ENCODE peak calls at places on chromosomes 7 and 10, in nine cellular contexts. One of them, this sample, is unnamed.

GRCh38 chr7:93055543-93056107 is 62.2 kb downstream of the SAMD9 start:
- DNase-seq in endothelial cell of umbilical vein: peak
- DNase-seq in fibroblast of lung: peak
- DNase-seq in mammary epithelial cell: peak
- DNase-seq in heart right ventricle: no peak
- DNase-seq in GM23338: peak
- DNase-seq in coronary artery: no peak
- DNase-seq in A549: peak
- DNase-seq in spleen: no peak
- DNase-seq in this sample: peak

GRCh38 chr7:153190452-153190851 is 430.9 kb downstream of the ACTR3B start:
- DNase-seq in endothelial cell of umbilical vein: no peak
- DNase-seq in fibroblast of lung: no peak
- DNase-seq in mammary epithelial cell: no peak
- DNase-seq in heart right ventricle: no peak
- DNase-seq in GM23338: peak
- DNase-seq in coronary artery: no peak
- DNase-seq in A549: peak
- DNase-seq in spleen: no peak
- DNase-seq in this sample: no peak

GRCh38 chr10:47121336-47121735 is 178.7 kb upstream of the GDF10 start:
- DNase-seq in endothelial cell of umbilical vein: no peak
- DNase-seq in fibroblast of lung: no peak
- DNase-seq in mammary epithelial cell: no peak
- DNase-seq in heart right ventricle: no peak
- DNase-seq in GM23338: no peak
- DNase-seq in coronary artery: no peak
- DNase-seq in A549: no peak
- DNase-seq in spleen: no peak
- DNase-seq in this sample: peak

GRCh38 chr7:1874522-1875389 is 204.7 kb downstream of the ELFN1 start:
- DNase-seq in endothelial cell of umbilical vein: no peak
- DNase-seq in fibroblast of lung: no peak
- DNase-seq in mammary epithelial cell: no peak
- DNase-seq in heart right ventricle: no peak
- DNase-seq in GM23338: no peak
- DNase-seq in coronary artery: no peak
- DNase-seq in A549: no peak
- DNase-seq in spleen: no peak
- DNase-seq in this sample: no peak

GRCh38 chr10:114714281-114714741 is 56.2 kb upstream of the ABLIM1 start:
- DNase-seq in endothelial cell of umbilical vein: peak
- DNase-seq in fibroblast of lung: peak
- DNase-seq in mammary epithelial cell: peak
- DNase-seq in heart right ventricle: peak
- DNase-seq in GM23338: no peak
- DNase-seq in coronary artery: no peak
- DNase-seq in A549: peak
- DNase-seq in spleen: no peak
- DNase-seq in this sample: peak

GRCh38 chr10:101816913-101817541 is 1.2 kb downstream of the OGA start:
- DNase-seq in endothelial cell of umbilical vein: no peak
- DNase-seq in fibroblast of lung: no peak
- DNase-seq in mammary epithelial cell: no peak
- DNase-seq in heart right ventricle: no peak
- DNase-seq in GM23338: no peak
- DNase-seq in coronary artery: no peak
- DNase-seq in A549: no peak
- DNase-seq in spleen: no peak
- DNase-seq in this sample: no peak

GRCh38 chr10:103114876-103115275 is 78.2 kb downstream of the NT5C2 start:
- DNase-seq in endothelial cell of umbilical vein: no peak
- DNase-seq in fibroblast of lung: peak
- DNase-seq in mammary epithelial cell: peak
- DNase-seq in heart right ventricle: no peak
- DNase-seq in GM23338: no peak
- DNase-seq in coronary artery: no peak
- DNase-seq in A549: no peak
- DNase-seq in spleen: no peak
- DNase-seq in this sample: peak

GRCh38 chr10:33240931-33241330 is 93.5 kb downstream of the NRP1 start:
- DNase-seq in endothelial cell of umbilical vein: no peak
- DNase-seq in fibroblast of lung: peak
- DNase-seq in mammary epithelial cell: no peak
- DNase-seq in heart right ventricle: no peak
- DNase-seq in GM23338: no peak
- DNase-seq in coronary artery: no peak
- DNase-seq in A549: no peak
- DNase-seq in spleen: no peak
- DNase-seq in this sample: no peak

GRCh38 chr10:79202188-79203013 is 133.6 kb downstream of the ZMIZ1 start:
- DNase-seq in endothelial cell of umbilical vein: peak
- DNase-seq in fibroblast of lung: no peak
- DNase-seq in mammary epithelial cell: no peak
- DNase-seq in heart right ventricle: no peak
- DNase-seq in GM23338: peak
- DNase-seq in coronary artery: no peak
- DNase-seq in A549: peak
- DNase-seq in spleen: peak
- DNase-seq in this sample: no peak

GRCh38 chr7:127135871-127136485 is 116.8 kb downstream of the GRM8 start:
- DNase-seq in endothelial cell of umbilical vein: no peak
- DNase-seq in fibroblast of lung: no peak
- DNase-seq in mammary epithelial cell: no peak
- DNase-seq in heart right ventricle: no peak
- DNase-seq in GM23338: no peak
- DNase-seq in coronary artery: no peak
- DNase-seq in A549: no peak
- DNase-seq in spleen: no peak
- DNase-seq in this sample: no peak

GRCh38 chr10:30534465-30535144 is 94.9 kb downstream of the LYZL2 start:
- DNase-seq in endothelial cell of umbilical vein: peak
- DNase-seq in fibroblast of lung: peak
- DNase-seq in mammary epithelial cell: peak
- DNase-seq in heart right ventricle: peak
- DNase-seq in GM23338: peak
- DNase-seq in coronary artery: no peak
- DNase-seq in A549: peak
- DNase-seq in spleen: peak
- DNase-seq in this sample: no peak

GRCh38 chr10:106741131-106741530 is 423.4 kb downstream of the SORCS1 start:
- DNase-seq in endothelial cell of umbilical vein: no peak
- DNase-seq in fibroblast of lung: no peak
- DNase-seq in mammary epithelial cell: no peak
- DNase-seq in heart right ventricle: no peak
- DNase-seq in GM23338: no peak
- DNase-seq in coronary artery: no peak
- DNase-seq in A549: no peak
- DNase-seq in spleen: no peak
- DNase-seq in this sample: no peak

GRCh38 chr10:67385566-67385965 is 310.4 kb downstream of the CTNNA3 start:
- DNase-seq in endothelial cell of umbilical vein: no peak
- DNase-seq in fibroblast of lung: no peak
- DNase-seq in mammary epithelial cell: no peak
- DNase-seq in heart right ventricle: no peak
- DNase-seq in GM23338: peak
- DNase-seq in coronary artery: no peak
- DNase-seq in A549: no peak
- DNase-seq in spleen: no peak
- DNase-seq in this sample: no peak

GRCh38 chr10:80529604-80530003 is 8.1 kb upstream of the SH2D4B start:
- DNase-seq in endothelial cell of umbilical vein: no peak
- DNase-seq in fibroblast of lung: no peak
- DNase-seq in mammary epithelial cell: no peak
- DNase-seq in heart right ventricle: peak
- DNase-seq in GM23338: no peak
- DNase-seq in coronary artery: no peak
- DNase-seq in A549: no peak
- DNase-seq in spleen: no peak
- DNase-seq in this sample: no peak

GRCh38 chr10:124737708-124738107 is 6.5 kb downstream of the FAM53B start:
- DNase-seq in endothelial cell of umbilical vein: no peak
- DNase-seq in fibroblast of lung: no peak
- DNase-seq in mammary epithelial cell: no peak
- DNase-seq in heart right ventricle: no peak
- DNase-seq in GM23338: no peak
- DNase-seq in coronary artery: no peak
- DNase-seq in A549: no peak
- DNase-seq in spleen: no peak
- DNase-seq in this sample: no peak

GRCh38 chr7:36153571-36154097 is 580 bp downstream of the EEPD1 start:
- DNase-seq in endothelial cell of umbilical vein: no peak
- DNase-seq in fibroblast of lung: no peak
- DNase-seq in mammary epithelial cell: no peak
- DNase-seq in heart right ventricle: no peak
- DNase-seq in GM23338: peak
- DNase-seq in coronary artery: peak
- DNase-seq in A549: no peak
- DNase-seq in spleen: peak
- DNase-seq in this sample: no peak

GRCh38 chr7:76220185-76221057 is 18.7 kb downstream of the SRRM3 start:
- DNase-seq in endothelial cell of umbilical vein: no peak
- DNase-seq in fibroblast of lung: peak
- DNase-seq in mammary epithelial cell: peak
- DNase-seq in heart right ventricle: no peak
- DNase-seq in GM23338: peak
- DNase-seq in coronary artery: no peak
- DNase-seq in A549: peak
- DNase-seq in spleen: no peak
- DNase-seq in this sample: no peak

GRCh38 chr10:21315321-21316220 is 209.9 kb downstream of the SKIDA1 start:
- DNase-seq in endothelial cell of umbilical vein: peak
- DNase-seq in fibroblast of lung: peak
- DNase-seq in mammary epithelial cell: peak
- DNase-seq in heart right ventricle: peak
- DNase-seq in GM23338: peak
- DNase-seq in coronary artery: peak
- DNase-seq in A549: peak
- DNase-seq in spleen: no peak
- DNase-seq in this sample: peak

GRCh38 chr7:8566016-8566415 is 132.6 kb downstream of the NXPH1 start:
- DNase-seq in endothelial cell of umbilical vein: no peak
- DNase-seq in fibroblast of lung: no peak
- DNase-seq in mammary epithelial cell: no peak
- DNase-seq in heart right ventricle: no peak
- DNase-seq in GM23338: no peak
- DNase-seq in coronary artery: no peak
- DNase-seq in A549: no peak
- DNase-seq in spleen: no peak
- DNase-seq in this sample: no peak

GRCh38 chr7:14457567-14458453 is 444.7 kb downstream of the DGKB start:
- DNase-seq in endothelial cell of umbilical vein: peak
- DNase-seq in fibroblast of lung: peak
- DNase-seq in mammary epithelial cell: peak
- DNase-seq in heart right ventricle: peak
- DNase-seq in GM23338: peak
- DNase-seq in coronary artery: peak
- DNase-seq in A549: peak
- DNase-seq in spleen: peak
- DNase-seq in this sample: peak

GRCh38 chr10:104297697-104298660 is 29.0 kb downstream of the GSTO2 start:
- DNase-seq in endothelial cell of umbilical vein: no peak
- DNase-seq in fibroblast of lung: peak
- DNase-seq in mammary epithelial cell: no peak
- DNase-seq in heart right ventricle: no peak
- DNase-seq in GM23338: peak
- DNase-seq in coronary artery: no peak
- DNase-seq in A549: no peak
- DNase-seq in spleen: no peak
- DNase-seq in this sample: no peak
- H3K27ac ChIP-seq in endothelial cell of umbilical vein: no peak
- H3K27ac ChIP-seq in fibroblast of lung: peak
- H3K27ac ChIP-seq in mammary epithelial cell: no peak
- H3K27ac ChIP-seq in heart right ventricle: peak
- H3K27ac ChIP-seq in GM23338: no peak
- H3K27ac ChIP-seq in coronary artery: peak
- H3K27ac ChIP-seq in A549: no peak
- H3K27ac ChIP-seq in spleen: no peak
- H3K27ac ChIP-seq in this sample: no peak

DNA sequence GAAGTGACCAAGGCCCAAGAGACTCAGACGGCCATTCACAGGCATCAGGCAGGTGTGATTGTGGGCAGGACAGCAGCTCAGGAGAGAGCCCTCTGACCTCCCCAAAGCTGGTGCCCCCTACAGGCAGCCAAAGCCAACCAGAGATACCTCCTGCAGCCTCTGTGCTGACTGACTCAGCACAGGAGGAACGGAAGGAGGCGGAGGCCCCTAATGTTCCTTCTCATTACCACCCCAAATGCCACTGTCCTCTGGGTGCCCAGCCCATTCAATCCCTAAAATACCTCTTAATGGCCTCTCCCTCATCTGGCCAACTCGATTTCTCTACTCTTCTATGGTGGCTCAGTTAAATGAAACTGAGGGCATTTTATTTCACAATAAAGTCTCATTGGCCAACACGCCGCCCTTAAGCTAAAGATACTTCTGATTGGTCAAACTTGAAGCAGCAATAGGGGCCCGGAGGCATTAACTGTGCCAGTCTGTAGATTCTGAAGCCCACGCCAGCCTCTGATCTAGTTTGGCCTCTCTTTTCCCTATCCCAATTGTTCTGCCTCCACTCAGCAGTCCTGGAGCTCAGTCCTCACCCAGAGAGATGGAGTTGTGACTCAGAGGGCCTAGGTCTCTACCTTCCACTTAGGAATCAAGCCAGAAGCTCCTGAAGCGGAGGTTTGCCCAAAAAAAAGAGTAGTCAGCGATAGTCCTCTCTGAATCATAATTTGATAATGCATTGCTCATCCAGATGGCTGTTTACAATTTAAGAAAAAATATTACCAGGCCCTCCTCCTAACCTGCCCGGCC is 1.2 kb downstream of the CYREN start:
- DNase-seq in endothelial cell of umbilical vein: peak
- DNase-seq in fibroblast of lung: peak
- DNase-seq in mammary epithelial cell: peak
- DNase-seq in heart right ventricle: no peak
- DNase-seq in GM23338: peak
- DNase-seq in coronary artery: no peak
- DNase-seq in A549: peak
- DNase-seq in spleen: peak
- DNase-seq in this sample: peak
- TF ChIP-seq CTCF in endothelial cell of umbilical vein: peak
- TF ChIP-seq CTCF in fibroblast of lung: peak
- TF ChIP-seq CTCF in mammary epithelial cell: peak
- TF ChIP-seq CTCF in heart right ventricle: peak
- TF ChIP-seq CTCF in GM23338: peak
- TF ChIP-seq CTCF in coronary artery: no peak
- TF ChIP-seq CTCF in A549: peak
- TF ChIP-seq CTCF in spleen: no peak
- TF ChIP-seq CTCF in this sample: peak

GRCh38 chr10:93465806-93466675 is 16.1 kb downstream of the MYOF start:
- DNase-seq in endothelial cell of umbilical vein: peak
- DNase-seq in fibroblast of lung: peak
- DNase-seq in mammary epithelial cell: peak
- DNase-seq in heart right ventricle: peak
- DNase-seq in GM23338: no peak
- DNase-seq in coronary artery: peak
- DNase-seq in A549: peak
- DNase-seq in spleen: no peak
- DNase-seq in this sample: peak
- H3K27ac ChIP-seq in endothelial cell of umbilical vein: peak
- H3K27ac ChIP-seq in fibroblast of lung: peak
- H3K27ac ChIP-seq in mammary epithelial cell: peak
- H3K27ac ChIP-seq in heart right ventricle: peak
- H3K27ac ChIP-seq in GM23338: no peak
- H3K27ac ChIP-seq in coronary artery: peak
- H3K27ac ChIP-seq in A549: peak
- H3K27ac ChIP-seq in spleen: no peak
- H3K27ac ChIP-seq in this sample: peak

GRCh38 chr7:73891178-73891885 is 30.4 kb downstream of the TMEM270 start:
- DNase-seq in endothelial cell of umbilical vein: no peak
- DNase-seq in fibroblast of lung: peak
- DNase-seq in mammary epithelial cell: no peak
- DNase-seq in heart right ventricle: no peak
- DNase-seq in GM23338: peak
- DNase-seq in coronary artery: peak
- DNase-seq in A549: peak
- DNase-seq in spleen: no peak
- DNase-seq in this sample: no peak
- TF ChIP-seq CTCF in endothelial cell of umbilical vein: peak
- TF ChIP-seq CTCF in fibroblast of lung: peak
- TF ChIP-seq CTCF in mammary epithelial cell: no peak
- TF ChIP-seq CTCF in heart right ventricle: no peak
- TF ChIP-seq CTCF in GM23338: peak
- TF ChIP-seq CTCF in coronary artery: no peak
- TF ChIP-seq CTCF in A549: no peak
- TF ChIP-seq CTCF in spleen: no peak
- TF ChIP-seq CTCF in this sample: peak

This sample was measured in foreskin keratinocyte.